ENCODE peak calls at places on chromosome 17, in four cellular contexts. N is effector memory CD4-positive, alpha-beta T cell; S is DMS153; G is glomerular endothelial cell. L is an unnamed sample.
A peak's percentile ranks its signal among the peaks of the same experiment; 100 is the strongest.

GRCh38 chr17:8255499-8255898 is 6.4 kb downstream of the PFAS start:
- DNase-seq in S (no peak), N (no peak), G (no peak), L (no peak)

GRCh38 chr17:77489898-77490265 is 349.1 kb downstream of the SEC14L1 start:
- DNase-seq in N (no peak), G (no peak), S (no peak), L (no peak)

GRCh38 chr17:43576563-43577229 is 30.6 kb upstream of the ETV4 start:
- DNase-seq in N (peak; percentile 35), S (peak; percentile 28), G (peak; percentile 51), L (peak; percentile 54)

GRCh38 chr17:17042851-17043667 is 802 bp downstream of the MPRIP start:
- DNase-seq in N (no peak), G (no peak), S (no peak), L (peak; percentile 18)

GRCh38 chr17:32882734-32883133 is 5.8 kb upstream of the MYO1D start:
- DNase-seq in G (no peak), S (no peak), N (no peak), L (no peak)

GRCh38 chr17:21129023-21129681 is 2.4 kb downstream of the DHRS7B start:
- DNase-seq in G (no peak), N (no peak), S (no peak), L (no peak)

GRCh38 chr17:19812407-19812806 is 55.3 kb downstream of the ULK2 start:
- DNase-seq in N (no peak), G (no peak), S (no peak), L (no peak)

GRCh38 chr17:73432624-73433190 is 120.9 kb upstream of the CDC42EP4 start:
- DNase-seq in G (no peak), S (no peak), N (no peak), L (no peak)

GRCh38 chr17:15409721-15410247 is 57.6 kb downstream of the CDRT4 start:
- DNase-seq in G (no peak), S (no peak), N (no peak), L (no peak)

GRCh38 chr17:35087731-35088646 is 24.5 kb upstream of the RFFL start:
- DNase-seq in N (peak; percentile 21), S (no peak), G (no peak), L (peak; percentile 3)

GRCh38 chr17:75950850-75951554 is 10.2 kb upstream of the FBF1 start:
- DNase-seq in G (no peak), S (no peak), N (no peak), L (no peak)

GRCh38 chr17:14351493-14351892 is 50.6 kb downstream of the HS3ST3B1 start:
- DNase-seq in S (no peak), G (no peak), N (no peak), L (no peak)

GRCh38 chr17:63688396-63689020 is 11.4 kb downstream of the LIMD2 start:
- DNase-seq in S (no peak), G (no peak), N (no peak), L (no peak)

GRCh38 chr17:66405836-66406679 is 103.6 kb downstream of the PRKCA start:
- DNase-seq in G (no peak), N (no peak), S (no peak), L (no peak)